ENCODE peak calls at places on chromosomes 7 and 10, in ten cellular contexts. P is heart left ventricle; V is aorta; O is CD8-positive, alpha-beta T cell; Q is A673; A is RWPE2; X is BJ; J is GM23248; U is neural progenitor cell; M is right cardiac atrium. L is an unnamed sample. For H3K27me3, the result is how much of the 10 kb centered on the place peaks cover.

GRCh38 chr7:127833641-127834040 is 181.6 kb downstream of the SND1 start:
- DNase-seq in U (no peak), O (no peak), Q (no peak), P (no peak), J (peak), X (no peak), V (no peak), A (no peak), M (no peak), L (no peak)

GRCh38 chr7:158487546-158488224 is 99.9 kb downstream of the PTPRN2 start:
- DNase-seq in O (no peak), U (no peak), P (no peak), X (no peak), J (no peak), M (no peak), Q (no peak), A (no peak), V (no peak), L (no peak)

GRCh38 chr7:1794888-1795542 is 124.9 kb downstream of the ELFN1 start:
- DNase-seq in X (no peak), A (no peak), M (no peak), V (no peak), U (no peak), P (no peak), J (no peak), Q (peak), O (no peak), L (no peak)

GRCh38 chr7:138091073-138091472 is 14.8 kb downstream of the AKR1D1 start:
- DNase-seq in U (no peak), V (no peak), J (no peak), M (no peak), Q (no peak), O (no peak), A (no peak), X (no peak), P (no peak), L (no peak)

GRCh38 chr7:20358762-20359282 is 28.1 kb downstream of the ITGB8 start:
- DNase-seq in P (no peak), M (no peak), O (no peak), J (no peak), V (no peak), A (no peak), Q (no peak), X (no peak), U (no peak), L (no peak)

GRCh38 chr10:82310839-82311238 is 435.8 kb downstream of the NRG3 start:
- DNase-seq in V (no peak), P (no peak), X (no peak), Q (no peak), O (no peak), A (no peak), U (no peak), M (no peak), J (no peak), L (no peak)

GRCh38 chr10:31152421-31153133 is 120.9 kb upstream of the ZNF438 start:
- DNase-seq in A (no peak), M (no peak), U (no peak), V (no peak), Q (peak), O (no peak), P (peak), J (no peak), X (no peak), L (no peak)

GRCh38 chr7:139825666-139826290 is 3.3 kb upstream of the TBXAS1 start:
- DNase-seq in U (no peak), A (no peak), P (no peak), O (no peak), V (no peak), X (no peak), M (no peak), Q (no peak), J (peak), L (no peak)

GRCh38 chr7:16416289-16417282 is 4.8 kb downstream of the CRPPA start:
- DNase-seq in V (no peak), A (no peak), Q (no peak), P (no peak), M (peak), X (peak), U (no peak), O (no peak), J (peak), L (no peak)

GRCh38 chr10:59025981-59026730 is 150.3 kb upstream of the PHYHIPL start:
- DNase-seq in M (no peak), X (no peak), J (no peak), U (no peak), O (no peak), V (no peak), A (no peak), P (no peak), Q (no peak), L (no peak)

GRCh38 chr7:12158334-12159060 is 52.6 kb upstream of the TMEM106B start:
- DNase-seq in V (no peak), M (no peak), J (no peak), P (no peak), X (no peak), O (no peak), U (no peak), Q (no peak), A (no peak), L (no peak)

GRCh38 chr10:15469066-15469465 is 98.0 kb upstream of the FAM171A1 start:
- DNase-seq in O (no peak), Q (no peak), X (no peak), A (no peak), M (no peak), J (no peak), P (no peak), V (no peak), U (no peak), L (no peak)

GRCh38 chr10:79051766-79052165 is 17.0 kb upstream of the ZMIZ1 start:
- DNase-seq in A (peak), U (no peak), X (no peak), J (no peak), M (no peak), Q (no peak), O (no peak), V (peak), P (no peak), L (peak)

GRCh38 chr7:42856605-42856987 is 55.3 kb downstream of the C7orf25 start:
- DNase-seq in U (no peak), Q (no peak), M (no peak), A (no peak), X (no peak), J (peak), O (no peak), V (no peak), P (no peak), L (no peak)

GRCh38 chr10:124646483-124647352 is 97.5 kb downstream of the FAM53B start:
- DNase-seq in V (peak), M (peak), X (peak), Q (no peak), U (no peak), O (no peak), J (peak), P (peak), A (no peak), L (peak)

GRCh38 chr10:99430116-99430450 is 341 bp downstream of the GOT1 start:
- DNase-seq in P (no peak), A (no peak), M (no peak), O (no peak), V (no peak), Q (no peak), J (peak), X (no peak), U (no peak), L (no peak)

GRCh38 chr7:2030475-2031456 is 202.0 kb downstream of the MAD1L1 start:
- DNase-seq in Q (no peak), X (no peak), A (peak), J (no peak), M (peak), U (no peak), V (peak), P (no peak), O (peak), L (peak)

GRCh38 chr7:90266808-90267207 is 21.8 kb downstream of the CFAP69 start:
- DNase-seq in M (no peak), P (no peak), X (no peak), O (no peak), U (no peak), Q (peak), V (no peak), J (peak), A (no peak), L (no peak)

GRCh38 chr7:134789967-134790685 is 10.7 kb downstream of the CALD1 start:
- DNase-seq in J (peak), M (no peak), O (no peak), V (no peak), P (peak), Q (peak), X (no peak), A (no peak), U (no peak), L (no peak)

GRCh38 chr10:133405844-133406527 is 12.0 kb downstream of the MTG1 start:
- DNase-seq in Q (no peak), X (peak), M (no peak), A (no peak), V (no peak), U (no peak), O (no peak), J (peak), P (no peak), L (no peak)

GRCh38 chr7:80681272-80681885 is 42.9 kb downstream of the CD36 start:
- DNase-seq in A (no peak), U (no peak), O (no peak), M (no peak), P (no peak), J (peak), Q (peak), V (no peak), X (no peak), L (no peak)

GRCh38 chr7:1424041-1424440 is 35.2 kb downstream of the MICALL2 start:
- DNase-seq in P (no peak), J (no peak), Q (no peak), X (no peak), A (no peak), V (no peak), M (no peak), O (no peak), U (no peak), L (no peak)

GRCh38 chr10:132881186-132881920 is 61.0 kb downstream of the CFAP46 start:
- DNase-seq in U (no peak), O (no peak), J (no peak), A (peak), X (no peak), V (peak), M (no peak), Q (no peak), P (no peak), L (no peak)

GRCh38 chr10:11823989-11824346 is 812 bp downstream of the PROSER2 start:
- DNase-seq in M (no peak), X (no peak), V (no peak), O (no peak), P (no peak), Q (no peak), J (peak), A (no peak), U (no peak), L (no peak)

GRCh38 chr7:104160375-104160774 is 47.4 kb downstream of the ORC5 start:
- DNase-seq in A (no peak), O (no peak), M (no peak), U (no peak), P (no peak), Q (peak), X (no peak), V (no peak), J (peak), L (no peak)

GRCh38 chr10:49698679-49699078 is 19.2 kb downstream of the C10orf53 start:
- DNase-seq in U (no peak), Q (no peak), X (no peak), V (no peak), J (no peak), A (no peak), M (no peak), O (no peak), P (no peak), L (no peak)

GRCh38 chr7:28627263-28627653 is 214.9 kb downstream of the CREB5 start:
- DNase-seq in V (no peak), X (no peak), U (no peak), P (no peak), M (no peak), Q (no peak), A (no peak), J (peak), O (no peak), L (no peak)

GRCh38 chr10:75108684-75109458 is 2.6 kb upstream of the SAMD8 start:
- DNase-seq in M (no peak), V (no peak), Q (peak), X (no peak), O (no peak), J (peak), A (no peak), P (peak), U (peak), L (no peak)

GRCh38 chr7:100679129-100679926 is 5.8 kb downstream of the GNB2 start:
- DNase-seq in U (no peak), J (peak), Q (no peak), V (no peak), X (no peak), O (no peak), A (no peak), M (peak), P (no peak), L (no peak)

GRCh38 chr10:72695496-72695895 is 3.6 kb downstream of the MCU start:
- DNase-seq in U (no peak), P (no peak), A (no peak), X (no peak), M (no peak), J (no peak), V (no peak), O (no peak), Q (no peak), L (no peak)

GRCh38 chr10:12981570-12981969 is 19.9 kb downstream of the CCDC3 start:
- DNase-seq in A (no peak), P (no peak), V (no peak), O (no peak), J (peak), Q (no peak), X (no peak), M (no peak), U (no peak), L (no peak)

GRCh38 chr7:121505021-121505420 is 108.9 kb upstream of the FAM3C start:
- DNase-seq in X (peak), O (no peak), P (no peak), J (peak), Q (peak), A (no peak), V (no peak), M (no peak), U (no peak), L (no peak)

GRCh38 chr7:40937879-40938278 is 765.0 kb downstream of the INHBA start:
- DNase-seq in O (no peak), P (no peak), M (no peak), Q (no peak), J (no peak), V (no peak), U (peak), X (no peak), A (no peak), L (no peak)

GRCh38 chr10:17001961-17002749 is 127.5 kb downstream of the CUBN start:
- DNase-seq in V (no peak), A (no peak), M (peak), X (peak), Q (no peak), O (peak), P (peak), U (no peak), J (peak), L (peak)

GRCh38 chr7:30920584-30921539 is 9.2 kb downstream of the AQP1 start:
- DNase-seq in O (no peak), U (no peak), V (peak), P (peak), J (peak), A (peak), X (no peak), Q (no peak), M (peak), L (peak)

GRCh38 chr7:48004598-48004997 is 24.3 kb downstream of the SUN3 start:
- DNase-seq in Q (no peak), X (no peak), V (no peak), J (no peak), A (no peak), O (no peak), P (no peak), U (no peak), M (no peak), L (no peak)

GRCh38 chr7:8441602-8442294 is 8.3 kb downstream of the NXPH1 start:
- DNase-seq in P (no peak), Q (peak), U (peak), X (no peak), M (no peak), A (no peak), O (no peak), J (no peak), V (no peak), L (no peak)
- H3K27me3 ChIP-seq in P (half or more), Q (half or more), U (half or more), X (under half), M (under half), A (half or more), O (under half), J (under half), V (under half), L (half or more)

DNA sequence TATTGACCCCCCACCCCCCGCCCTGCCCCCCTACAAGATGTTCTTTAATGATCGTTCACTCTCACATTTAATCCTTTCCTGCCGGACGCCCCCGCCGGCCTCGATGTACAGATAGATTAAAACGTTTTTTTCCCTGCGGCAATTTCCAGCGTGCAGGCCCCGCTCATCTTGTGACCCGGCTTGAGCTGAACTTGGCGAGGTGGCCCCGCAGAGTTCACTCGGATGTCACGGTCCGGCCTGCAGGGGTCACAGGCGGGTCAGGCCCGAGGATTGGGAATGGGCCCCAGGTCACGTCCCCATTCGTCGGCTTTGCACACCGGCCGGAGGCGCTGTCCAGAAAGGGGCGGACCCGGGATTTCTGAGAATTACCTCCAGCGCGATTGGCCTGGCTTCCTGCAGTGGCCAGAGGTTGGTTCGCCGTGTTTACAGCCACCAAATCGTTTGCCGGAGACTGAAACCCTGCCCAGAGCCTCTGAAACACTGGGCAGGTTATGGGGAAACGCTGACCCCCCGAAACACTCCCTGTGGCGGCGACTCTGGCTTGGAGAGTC is 1.9 kb upstream of the CYP26A1 start:
- DNase-seq in J (peak), P (no peak), M (peak), A (no peak), U (peak), O (no peak), V (no peak), Q (no peak), X (no peak), L (no peak)
- H3K27me3 ChIP-seq in J (half or more), P (half or more), M (under half), A (half or more), U (half or more), O (under half), V (under half), Q (half or more), X (half or more), L (half or more)

GRCh38 chr7:49845626-49846025 is 72.2 kb downstream of the VWC2 start:
- DNase-seq in M (no peak), X (no peak), P (no peak), V (no peak), Q (no peak), J (no peak), A (no peak), U (no peak), O (no peak), L (no peak)
- H3K27me3 ChIP-seq in M (under half), X (under half), P (under half), V (under half), Q (under half), J (under half), A (under half), U (under half), O (under half), L (under half)

GRCh38 chr10:97771055-97771811 is 566 bp downstream of the SFRP5 start:
- DNase-seq in U (peak), O (no peak), V (no peak), J (peak), Q (peak), P (no peak), A (no peak), X (no peak), M (peak), L (no peak)
- H3K27me3 ChIP-seq in U (half or more), O (under half), V (under half), J (under half), Q (under half), P (under half), A (under half), X (under half), M (under half), L (half or more)